ENCODE peak calls at places on chromosomes 16 and 17, in ten cellular contexts. I is IMR-90; X is heart left ventricle; Q is substantia nigra; T is activated naive CD8-positive, alpha-beta T cell treated with anti-CD3 and anti-CD28 coated beads for 36 hours; W is cardiac fibroblast; N is putamen; J is T-helper 1 cell; F is amniotic stem cell; Z is DMS 273 treated with DMSO at 0.1 percent for 48 hours. M is an unnamed sample.

GRCh38 chr17:67359960-67360817 is 6.2 kb downstream of the PSMD12 start:
- DNase-seq in J (peak), F (no peak), I (peak), W (peak), Q (no peak), N (no peak), X (no peak), T (peak), Z (no peak), M (peak)

GRCh38 chr17:27491713-27492190 is 35.5 kb downstream of the KSR1 start:
- DNase-seq in Q (no peak), Z (peak), I (no peak), X (no peak), N (no peak), F (no peak), W (no peak), T (peak), J (no peak), M (no peak)

GRCh38 chr17:80835816-80836657 is 155.6 kb upstream of the CHMP6 start:
- DNase-seq in Z (no peak), F (no peak), W (no peak), Q (peak), N (peak), X (no peak), J (no peak), T (no peak), I (no peak), M (no peak)

GRCh38 chr17:63838586-63839184 is 3.8 kb downstream of the SMARCD2 start:
- DNase-seq in J (no peak), X (peak), I (peak), Z (no peak), N (peak), W (peak), Q (peak), F (no peak), T (no peak), M (no peak)

GRCh38 chr17:43360376-43360738 is 38.4 kb upstream of the ARL4D start:
- DNase-seq in N (no peak), J (peak), Z (peak), T (peak), X (peak), Q (no peak), F (no peak), W (peak), I (peak), M (peak)

GRCh38 chr16:89378947-89379771 is 111.2 kb downstream of the ANKRD11 start:
- DNase-seq in J (no peak), Z (no peak), I (no peak), Q (no peak), X (no peak), W (no peak), T (no peak), F (no peak), N (no peak), M (no peak)

GRCh38 chr17:40348562-40349476 is 15.7 kb downstream of the GJD3 start:
- DNase-seq in X (peak), N (peak), I (no peak), J (no peak), Z (no peak), W (no peak), F (no peak), T (no peak), Q (peak), M (no peak)

GRCh38 chr17:37124074-37124824 is 175.5 kb downstream of the AATF start:
- DNase-seq in F (no peak), W (no peak), J (no peak), Q (no peak), Z (no peak), N (no peak), T (no peak), X (no peak), I (peak), M (no peak)

GRCh38 chr16:31529398-31530312 is 2.0 kb downstream of the AHSP start:
- DNase-seq in N (no peak), X (no peak), Q (no peak), J (no peak), W (no peak), T (no peak), I (no peak), F (peak), Z (no peak), M (no peak)

GRCh38 chr17:40486513-40487370 is 14.7 kb downstream of the TNS4 start:
- DNase-seq in J (no peak), N (no peak), I (peak), T (no peak), Q (no peak), X (no peak), F (no peak), Z (no peak), W (peak), M (no peak)

GRCh38 chr17:77649717-77650211 is 308.7 kb upstream of the TNRC6C start:
- DNase-seq in N (no peak), F (no peak), T (no peak), Q (no peak), Z (no peak), X (no peak), W (peak), J (peak), I (no peak), M (no peak)

GRCh38 chr16:66521951-66522771 is 27.8 kb downstream of the TK2 start:
- DNase-seq in N (no peak), W (peak), Q (no peak), I (peak), Z (no peak), T (peak), X (peak), F (no peak), J (peak), M (peak)

GRCh38 chr16:48164907-48165715 is 9.3 kb upstream of the ABCC12 start:
- DNase-seq in I (peak), X (peak), W (peak), N (peak), T (peak), Z (peak), F (peak), Q (no peak), J (peak), M (peak)

GRCh38 chr17:2102931-2103398 is 48.1 kb downstream of the HIC1 start:
- DNase-seq in Z (no peak), X (no peak), T (no peak), I (peak), J (no peak), W (peak), Q (no peak), N (no peak), F (peak), M (no peak)

GRCh38 chr17:58376472-58376921 is 24.5 kb upstream of the SUPT4H1 start:
- DNase-seq in I (no peak), J (no peak), F (no peak), Q (no peak), W (no peak), Z (no peak), X (no peak), T (no peak), N (no peak), M (no peak)

GRCh38 chr17:80872999-80873951 is 118.4 kb upstream of the CHMP6 start:
- DNase-seq in J (no peak), Z (no peak), I (no peak), N (peak), W (no peak), F (peak), Q (no peak), T (no peak), X (no peak), M (no peak)

GRCh38 chr17:68809148-68809547 is 146.0 kb downstream of the ABCA8 start:
- DNase-seq in W (no peak), X (no peak), N (no peak), I (no peak), Z (no peak), J (no peak), Q (no peak), T (no peak), F (no peak), M (no peak)

GRCh38 chr16:65758620-65759019 is 607.9 kb upstream of the CDH5 start:
- DNase-seq in T (no peak), F (no peak), Z (no peak), W (no peak), Q (no peak), J (no peak), X (no peak), N (no peak), I (no peak), M (no peak)

GRCh38 chr16:8990445-8990844 is 26.7 kb upstream of the USP7 start:
- DNase-seq in W (no peak), X (no peak), Z (no peak), I (no peak), F (no peak), N (no peak), T (no peak), Q (no peak), J (no peak), M (no peak)

GRCh38 chr16:30186444-30186781 is 3.0 kb downstream of the CORO1A start:
- DNase-seq in Z (no peak), F (no peak), I (no peak), W (no peak), N (no peak), J (no peak), T (no peak), X (no peak), Q (no peak), M (peak)

GRCh38 chr17:6853764-6854442 is 22.4 kb upstream of the TEKT1 start:
- DNase-seq in X (no peak), I (no peak), W (no peak), T (peak), N (peak), J (no peak), Q (no peak), Z (no peak), F (no peak), M (peak)

GRCh38 chr16:70644763-70645597 is 1.4 kb upstream of the IL34 start:
- DNase-seq in J (no peak), N (no peak), Z (no peak), Q (no peak), I (no peak), T (no peak), F (no peak), X (no peak), W (no peak), M (no peak)

GRCh38 chr17:40646791-40647548 is 648 bp downstream of the SMARCE1 start:
- DNase-seq in X (no peak), N (no peak), J (no peak), F (no peak), Q (no peak), I (peak), T (peak), W (peak), Z (no peak), M (no peak)

GRCh38 chr16:3274490-3274889 is 8.8 kb upstream of the ZNF263 start:
- DNase-seq in N (no peak), T (no peak), W (peak), Z (peak), I (peak), Q (no peak), J (no peak), X (no peak), F (no peak), M (no peak)

M was measured in naive thymus-derived CD8-positive, alpha-beta T cell.